ENCODE peak calls at places on chromosomes 1 and 21, in nine cellular contexts. One of them, this sample, is unnamed.

GRCh38 chr1:2639203-2639602 is 6.4 kb upstream of the MMEL1 start:
- DNase-seq in uterus: no peak
- DNase-seq in GM12865: no peak
- DNase-seq in dorsolateral prefrontal cortex: no peak
- DNase-seq in BE2C: no peak
- DNase-seq in kidney: peak; percentile 71
- DNase-seq in progenitor cell of endocrine pancreas: no peak
- DNase-seq in pancreas: no peak
- DNase-seq in AG04450: no peak
- DNase-seq in this sample: no peak

GRCh38 chr21:26801524-26801923 is 43.7 kb downstream of the ADAMTS1 start:
- DNase-seq in pancreas: no peak
- DNase-seq in kidney: no peak
- DNase-seq in AG04450: peak; percentile 84
- DNase-seq in uterus: peak; percentile 29
- DNase-seq in dorsolateral prefrontal cortex: no peak
- DNase-seq in BE2C: no peak
- DNase-seq in progenitor cell of endocrine pancreas: no peak
- DNase-seq in GM12865: no peak
- DNase-seq in this sample: no peak

GRCh38 chr1:244322791-244323521 is 128.8 kb downstream of the ADSS2 start:
- DNase-seq in pancreas: peak; percentile 63
- DNase-seq in BE2C: no peak
- DNase-seq in AG04450: peak; percentile 82
- DNase-seq in progenitor cell of endocrine pancreas: no peak
- DNase-seq in uterus: peak; percentile 61
- DNase-seq in dorsolateral prefrontal cortex: no peak
- DNase-seq in kidney: no peak
- DNase-seq in GM12865: peak; percentile 52
- DNase-seq in this sample: peak; percentile 81

GRCh38 chr1:18099026-18099425 is 8.6 kb upstream of the IGSF21 start:
- DNase-seq in dorsolateral prefrontal cortex: no peak
- DNase-seq in pancreas: no peak
- DNase-seq in uterus: no peak
- DNase-seq in kidney: no peak
- DNase-seq in AG04450: no peak
- DNase-seq in GM12865: no peak
- DNase-seq in progenitor cell of endocrine pancreas: no peak
- DNase-seq in BE2C: no peak
- DNase-seq in this sample: no peak

GRCh38 chr21:44979687-44980561 is 40.1 kb downstream of the SLX9 start:
- DNase-seq in progenitor cell of endocrine pancreas: no peak
- DNase-seq in GM12865: no peak
- DNase-seq in kidney: no peak
- DNase-seq in dorsolateral prefrontal cortex: no peak
- DNase-seq in pancreas: no peak
- DNase-seq in AG04450: no peak
- DNase-seq in BE2C: no peak
- DNase-seq in uterus: no peak
- DNase-seq in this sample: no peak

GRCh38 chr1:116474921-116475849 is 95.6 kb downstream of the CD58 start:
- DNase-seq in AG04450: no peak
- DNase-seq in BE2C: no peak
- DNase-seq in dorsolateral prefrontal cortex: peak; percentile 62
- DNase-seq in progenitor cell of endocrine pancreas: no peak
- DNase-seq in GM12865: no peak
- DNase-seq in uterus: no peak
- DNase-seq in pancreas: peak; percentile 50
- DNase-seq in kidney: peak; percentile 91
- DNase-seq in this sample: peak; percentile 31

GRCh38 chr1:198157847-198158765 is 1.3 kb downstream of the NEK7 start:
- DNase-seq in GM12865: peak; percentile 50
- DNase-seq in pancreas: no peak
- DNase-seq in kidney: no peak
- DNase-seq in dorsolateral prefrontal cortex: no peak
- DNase-seq in BE2C: peak; percentile 15
- DNase-seq in progenitor cell of endocrine pancreas: no peak
- DNase-seq in AG04450: no peak
- DNase-seq in uterus: no peak
- DNase-seq in this sample: no peak

GRCh38 chr1:81584398-81584797 is 216.3 kb upstream of the ADGRL2 start:
- DNase-seq in progenitor cell of endocrine pancreas: no peak
- DNase-seq in uterus: no peak
- DNase-seq in pancreas: no peak
- DNase-seq in BE2C: no peak
- DNase-seq in kidney: no peak
- DNase-seq in GM12865: no peak
- DNase-seq in dorsolateral prefrontal cortex: no peak
- DNase-seq in AG04450: peak; percentile 29
- DNase-seq in this sample: no peak

DNA sequence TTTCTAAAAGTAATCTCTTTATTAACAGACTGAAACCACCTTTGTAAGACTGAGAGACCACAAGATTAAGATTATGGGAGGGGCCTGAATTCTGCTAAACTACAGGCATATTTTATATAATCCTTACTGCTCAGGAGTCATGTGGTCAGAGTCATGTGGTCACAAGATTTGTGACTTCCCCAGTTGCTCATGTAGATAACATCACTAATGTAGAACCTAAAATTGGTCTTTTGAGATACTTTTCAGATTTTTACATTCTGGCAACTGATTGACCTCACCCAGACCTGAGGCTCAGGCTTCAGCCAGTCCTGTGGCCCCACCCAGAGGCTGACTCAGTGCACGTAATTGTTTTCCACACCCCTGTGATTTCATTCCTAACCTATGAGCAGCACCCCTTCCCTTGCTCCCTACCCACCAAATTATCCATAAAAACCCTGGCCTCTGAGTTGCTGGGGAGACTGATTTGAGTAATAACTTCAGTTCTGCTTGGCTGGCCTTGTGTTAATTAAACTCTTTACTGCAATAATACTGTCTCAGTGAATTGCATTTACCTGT is 41.8 kb upstream of the ZNF326 start:
- DNase-seq in uterus: peak; percentile 30
- DNase-seq in BE2C: peak; percentile 36
- DNase-seq in dorsolateral prefrontal cortex: no peak
- DNase-seq in AG04450: peak; percentile 47
- DNase-seq in GM12865: peak; percentile 54
- DNase-seq in kidney: peak; percentile 80
- DNase-seq in progenitor cell of endocrine pancreas: no peak
- DNase-seq in pancreas: no peak
- DNase-seq in this sample: peak; percentile 80
- TF ChIP-seq CTCF in uterus: no peak
- TF ChIP-seq CTCF in BE2C: peak; percentile 37
- TF ChIP-seq CTCF in dorsolateral prefrontal cortex: no peak
- TF ChIP-seq CTCF in AG04450: no peak
- TF ChIP-seq CTCF in GM12865: peak; percentile 30
- TF ChIP-seq CTCF in kidney: peak; percentile 26
- TF ChIP-seq CTCF in progenitor cell of endocrine pancreas: no peak
- TF ChIP-seq CTCF in pancreas: no peak
- TF ChIP-seq CTCF in this sample: no peak

DNA sequence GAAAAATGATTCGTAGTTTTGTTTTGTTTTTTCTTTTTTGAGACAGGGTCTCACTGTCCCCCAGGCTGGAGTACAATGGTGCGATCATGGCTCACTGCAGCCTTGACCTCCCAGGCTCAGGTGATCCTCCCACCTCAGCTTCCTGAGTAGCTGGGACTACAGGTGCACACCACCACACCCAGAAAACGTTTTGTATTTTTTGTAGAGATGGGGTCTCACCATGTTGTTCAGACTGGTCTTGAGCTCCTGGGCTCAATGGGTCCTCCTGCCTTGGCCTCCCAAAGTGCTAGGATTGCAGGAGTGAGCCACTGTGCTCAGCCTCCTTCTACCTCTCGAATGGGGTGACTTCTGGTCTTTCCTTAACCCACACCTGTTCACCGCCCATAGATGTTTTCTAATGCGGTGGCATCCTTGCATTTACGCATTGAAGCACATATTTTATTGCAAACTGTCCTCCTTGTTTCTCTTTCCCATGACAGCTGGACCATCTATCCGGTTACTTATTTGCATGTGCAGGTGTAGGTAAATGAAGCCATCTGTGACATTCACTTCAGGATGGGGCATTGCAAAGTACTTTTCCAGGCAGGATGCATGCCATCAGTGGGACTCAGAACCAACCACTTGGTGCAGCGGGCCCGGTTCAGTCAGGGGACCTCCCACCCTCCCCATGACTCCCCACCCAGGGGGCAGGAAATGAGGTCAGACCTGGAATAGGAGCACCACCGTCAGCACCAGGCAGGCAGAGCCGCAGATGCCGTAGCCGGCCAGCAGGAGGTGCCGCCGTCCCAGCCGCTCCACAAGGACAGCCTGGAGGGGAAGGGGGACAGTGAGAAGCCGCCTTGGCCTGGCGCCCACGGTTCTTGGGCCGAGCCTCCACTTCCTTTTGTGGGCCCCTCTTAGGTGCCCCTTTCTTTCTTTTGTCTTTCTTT is 16.5 kb downstream of the SLC2A7 start:
- DNase-seq in kidney: no peak
- DNase-seq in uterus: no peak
- DNase-seq in GM12865: peak; percentile 72
- DNase-seq in dorsolateral prefrontal cortex: no peak
- DNase-seq in BE2C: no peak
- DNase-seq in pancreas: no peak
- DNase-seq in AG04450: no peak
- DNase-seq in progenitor cell of endocrine pancreas: no peak
- DNase-seq in this sample: peak; percentile 18
- TF ChIP-seq CTCF in kidney: peak; percentile 53
- TF ChIP-seq CTCF in uterus: peak; percentile 8
- TF ChIP-seq CTCF in GM12865: peak; percentile 65
- TF ChIP-seq CTCF in dorsolateral prefrontal cortex: no peak
- TF ChIP-seq CTCF in BE2C: no peak
- TF ChIP-seq CTCF in pancreas: no peak
- TF ChIP-seq CTCF in AG04450: peak; percentile 62
- TF ChIP-seq CTCF in progenitor cell of endocrine pancreas: peak; percentile 49
- TF ChIP-seq CTCF in this sample: no peak

GRCh38 chr1:77661696-77662095 is 20.8 kb downstream of the ZZZ3 start:
- DNase-seq in BE2C: no peak
- DNase-seq in GM12865: no peak
- DNase-seq in dorsolateral prefrontal cortex: no peak
- DNase-seq in uterus: no peak
- DNase-seq in pancreas: no peak
- DNase-seq in AG04450: no peak
- DNase-seq in progenitor cell of endocrine pancreas: no peak
- DNase-seq in kidney: no peak
- DNase-seq in this sample: no peak

GRCh38 chr1:77670330-77670729 is 12.1 kb downstream of the ZZZ3 start:
- DNase-seq in pancreas: no peak
- DNase-seq in dorsolateral prefrontal cortex: no peak
- DNase-seq in AG04450: no peak
- DNase-seq in progenitor cell of endocrine pancreas: no peak
- DNase-seq in uterus: no peak
- DNase-seq in kidney: no peak
- DNase-seq in GM12865: no peak
- DNase-seq in BE2C: no peak
- DNase-seq in this sample: no peak

GRCh38 chr1:77659879-77660593 is 22.4 kb downstream of the ZZZ3 start:
- DNase-seq in kidney: no peak
- DNase-seq in BE2C: no peak
- DNase-seq in dorsolateral prefrontal cortex: no peak
- DNase-seq in AG04450: no peak
- DNase-seq in GM12865: no peak
- DNase-seq in pancreas: no peak
- DNase-seq in uterus: no peak
- DNase-seq in progenitor cell of endocrine pancreas: no peak
- DNase-seq in this sample: no peak

GRCh38 chr1:77668924-77669449 is 13.5 kb downstream of the ZZZ3 start:
- DNase-seq in AG04450: no peak
- DNase-seq in progenitor cell of endocrine pancreas: no peak
- DNase-seq in dorsolateral prefrontal cortex: no peak
- DNase-seq in BE2C: no peak
- DNase-seq in GM12865: no peak
- DNase-seq in kidney: no peak
- DNase-seq in uterus: no peak
- DNase-seq in pancreas: no peak
- DNase-seq in this sample: no peak

GRCh38 chr1:77664923-77665516 is 17.4 kb downstream of the ZZZ3 start:
- DNase-seq in AG04450: no peak
- DNase-seq in progenitor cell of endocrine pancreas: no peak
- DNase-seq in kidney: no peak
- DNase-seq in GM12865: no peak
- DNase-seq in BE2C: no peak
- DNase-seq in uterus: no peak
- DNase-seq in dorsolateral prefrontal cortex: no peak
- DNase-seq in pancreas: no peak
- DNase-seq in this sample: no peak
- TF ChIP-seq CTCF in AG04450: no peak
- TF ChIP-seq CTCF in progenitor cell of endocrine pancreas: no peak
- TF ChIP-seq CTCF in kidney: no peak
- TF ChIP-seq CTCF in GM12865: no peak
- TF ChIP-seq CTCF in BE2C: no peak
- TF ChIP-seq CTCF in uterus: no peak
- TF ChIP-seq CTCF in dorsolateral prefrontal cortex: no peak
- TF ChIP-seq CTCF in pancreas: no peak
- TF ChIP-seq CTCF in this sample: no peak

DNA sequence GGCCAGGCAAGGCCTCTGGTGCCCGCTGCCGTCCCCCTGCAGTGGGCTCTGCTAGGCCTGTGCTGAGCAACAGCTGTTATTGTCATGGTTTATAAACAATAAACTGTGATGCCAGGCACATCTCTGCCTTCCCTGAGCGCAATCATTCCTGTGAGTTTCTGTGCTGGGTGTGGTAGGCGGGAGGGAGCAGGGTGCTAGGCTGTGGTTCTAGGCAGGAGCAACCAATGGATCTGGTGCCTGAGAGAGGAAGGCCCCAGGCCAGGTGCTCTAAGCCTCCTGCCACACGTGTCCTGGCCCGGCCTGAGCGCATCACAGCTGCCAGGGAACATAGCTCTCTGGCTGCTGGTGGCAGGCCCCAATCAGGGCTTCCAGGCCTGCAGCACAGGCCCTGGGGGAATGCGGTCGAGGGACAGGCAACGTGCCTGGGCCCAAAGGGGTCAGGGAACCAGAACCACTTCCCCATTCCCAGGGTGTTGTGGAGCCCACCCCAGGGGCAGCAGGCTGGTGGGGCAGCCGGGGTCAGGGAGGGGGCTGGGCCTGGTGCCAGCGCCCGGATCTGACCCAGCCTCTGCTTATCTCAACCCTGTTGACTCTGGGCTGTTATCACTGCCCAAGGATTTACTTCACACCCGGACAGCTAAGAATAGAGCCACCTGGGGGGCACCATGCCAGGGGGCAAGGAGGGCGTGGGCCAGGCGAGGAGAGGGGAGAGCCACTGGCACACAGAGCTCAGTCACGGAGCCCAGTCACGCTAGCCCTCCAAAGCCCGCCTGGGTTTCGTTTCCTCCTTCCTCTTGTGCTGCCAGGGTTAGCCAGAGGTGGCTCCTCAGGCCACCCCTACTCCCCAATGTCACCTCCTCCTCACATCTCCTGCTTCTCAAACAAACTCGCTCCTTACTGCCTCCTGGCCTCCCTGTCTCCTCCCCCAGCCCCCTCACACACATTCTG is 11.5 kb downstream of the TRIM46 start:
- DNase-seq in kidney: peak; percentile 90
- DNase-seq in AG04450: no peak
- DNase-seq in uterus: no peak
- DNase-seq in pancreas: peak; percentile 85
- DNase-seq in progenitor cell of endocrine pancreas: no peak
- DNase-seq in BE2C: peak; percentile 74
- DNase-seq in GM12865: peak; percentile 82
- DNase-seq in dorsolateral prefrontal cortex: no peak
- DNase-seq in this sample: peak; percentile 58
- TF ChIP-seq CTCF in kidney: no peak
- TF ChIP-seq CTCF in AG04450: no peak
- TF ChIP-seq CTCF in uterus: no peak
- TF ChIP-seq CTCF in pancreas: no peak
- TF ChIP-seq CTCF in progenitor cell of endocrine pancreas: no peak
- TF ChIP-seq CTCF in BE2C: no peak
- TF ChIP-seq CTCF in GM12865: peak; percentile 28
- TF ChIP-seq CTCF in dorsolateral prefrontal cortex: no peak
- TF ChIP-seq CTCF in this sample: no peak